ENCODE peak calls at places on chromosomes 3 and 15, in ten cellular contexts. One of them, this sample, is unnamed.

GRCh38 chr3:37149246-37149645 is 25.1 kb downstream of the LRRFIP2 start:
- DNase-seq in CD8-positive, alpha-beta memory T cell: no peak
- DNase-seq in AG04450: no peak
- DNase-seq in kidney: no peak
- DNase-seq in Karpas-422: no peak
- DNase-seq in IMR-90: no peak
- DNase-seq in transverse colon: no peak
- DNase-seq in pancreas: no peak
- DNase-seq in psoas muscle: peak; percentile 63
- DNase-seq in astrocyte: no peak
- DNase-seq in this sample: no peak

GRCh38 chr15:92806763-92807162 is 93.4 kb upstream of the CHD2 start:
- DNase-seq in CD8-positive, alpha-beta memory T cell: no peak
- DNase-seq in AG04450: no peak
- DNase-seq in kidney: no peak
- DNase-seq in Karpas-422: no peak
- DNase-seq in IMR-90: no peak
- DNase-seq in transverse colon: no peak
- DNase-seq in pancreas: no peak
- DNase-seq in psoas muscle: peak; percentile 69
- DNase-seq in astrocyte: no peak
- DNase-seq in this sample: no peak

GRCh38 chr15:31262143-31262530 is 64.5 kb upstream of the KLF13 start:
- DNase-seq in CD8-positive, alpha-beta memory T cell: no peak
- DNase-seq in AG04450: no peak
- DNase-seq in kidney: peak; percentile 55
- DNase-seq in Karpas-422: no peak
- DNase-seq in IMR-90: no peak
- DNase-seq in transverse colon: no peak
- DNase-seq in pancreas: no peak
- DNase-seq in psoas muscle: no peak
- DNase-seq in astrocyte: no peak
- DNase-seq in this sample: no peak

GRCh38 chr15:90540768-90541167 is 11.0 kb downstream of the CRTC3 start:
- DNase-seq in CD8-positive, alpha-beta memory T cell: no peak
- DNase-seq in AG04450: no peak
- DNase-seq in kidney: no peak
- DNase-seq in Karpas-422: no peak
- DNase-seq in IMR-90: no peak
- DNase-seq in transverse colon: no peak
- DNase-seq in pancreas: no peak
- DNase-seq in psoas muscle: no peak
- DNase-seq in astrocyte: no peak
- DNase-seq in this sample: no peak

GRCh38 chr3:14118400-14119165 is 6.1 kb downstream of the CHCHD4 start:
- DNase-seq in CD8-positive, alpha-beta memory T cell: no peak
- DNase-seq in AG04450: no peak
- DNase-seq in kidney: no peak
- DNase-seq in Karpas-422: no peak
- DNase-seq in IMR-90: peak; percentile 62
- DNase-seq in transverse colon: no peak
- DNase-seq in pancreas: peak; percentile 36
- DNase-seq in psoas muscle: no peak
- DNase-seq in astrocyte: no peak
- DNase-seq in this sample: no peak

GRCh38 chr15:62809106-62809967 is 233.2 kb upstream of the TPM1 start:
- DNase-seq in CD8-positive, alpha-beta memory T cell: no peak
- DNase-seq in AG04450: peak; percentile 46
- DNase-seq in kidney: no peak
- DNase-seq in Karpas-422: no peak
- DNase-seq in IMR-90: peak; percentile 88
- DNase-seq in transverse colon: no peak
- DNase-seq in pancreas: no peak
- DNase-seq in psoas muscle: no peak
- DNase-seq in astrocyte: peak; percentile 60
- DNase-seq in this sample: no peak

GRCh38 chr15:89150762-89151305 is 62.6 kb downstream of the ABHD2 start:
- DNase-seq in CD8-positive, alpha-beta memory T cell: no peak
- DNase-seq in AG04450: no peak
- DNase-seq in kidney: no peak
- DNase-seq in Karpas-422: no peak
- DNase-seq in IMR-90: no peak
- DNase-seq in transverse colon: no peak
- DNase-seq in pancreas: peak; percentile 53
- DNase-seq in psoas muscle: no peak
- DNase-seq in astrocyte: no peak
- DNase-seq in this sample: no peak

GRCh38 chr3:12345141-12345561 is 56.3 kb downstream of the PPARG start:
- DNase-seq in CD8-positive, alpha-beta memory T cell: no peak
- DNase-seq in AG04450: no peak
- DNase-seq in kidney: no peak
- DNase-seq in Karpas-422: no peak
- DNase-seq in IMR-90: peak; percentile 62
- DNase-seq in transverse colon: no peak
- DNase-seq in pancreas: no peak
- DNase-seq in psoas muscle: no peak
- DNase-seq in astrocyte: peak; percentile 70
- DNase-seq in this sample: no peak

GRCh38 chr15:101371081-101371480 is 76.0 kb upstream of the SNRPA1 start:
- DNase-seq in CD8-positive, alpha-beta memory T cell: no peak
- DNase-seq in AG04450: no peak
- DNase-seq in kidney: peak; percentile 7
- DNase-seq in Karpas-422: no peak
- DNase-seq in IMR-90: no peak
- DNase-seq in transverse colon: peak; percentile 3
- DNase-seq in pancreas: no peak
- DNase-seq in psoas muscle: peak; percentile 26
- DNase-seq in astrocyte: no peak
- DNase-seq in this sample: no peak

GRCh38 chr15:101370330-101371024 is 75.4 kb upstream of the SNRPA1 start:
- DNase-seq in CD8-positive, alpha-beta memory T cell: no peak
- DNase-seq in AG04450: no peak
- DNase-seq in kidney: no peak
- DNase-seq in Karpas-422: no peak
- DNase-seq in IMR-90: no peak
- DNase-seq in transverse colon: peak; percentile 2
- DNase-seq in pancreas: no peak
- DNase-seq in psoas muscle: peak; percentile 31
- DNase-seq in astrocyte: no peak
- DNase-seq in this sample: no peak

GRCh38 chr15:101372149-101372577 is 77.1 kb upstream of the SNRPA1 start:
- DNase-seq in CD8-positive, alpha-beta memory T cell: no peak
- DNase-seq in AG04450: peak; percentile 10
- DNase-seq in kidney: no peak
- DNase-seq in Karpas-422: no peak
- DNase-seq in IMR-90: peak; percentile 64
- DNase-seq in transverse colon: peak; percentile 7
- DNase-seq in pancreas: no peak
- DNase-seq in psoas muscle: peak; percentile 49
- DNase-seq in astrocyte: no peak
- DNase-seq in this sample: no peak

GRCh38 chr15:101372960-101373525 is 78.0 kb upstream of the SNRPA1 start:
- DNase-seq in CD8-positive, alpha-beta memory T cell: no peak
- DNase-seq in AG04450: no peak
- DNase-seq in kidney: no peak
- DNase-seq in Karpas-422: no peak
- DNase-seq in IMR-90: no peak
- DNase-seq in transverse colon: peak; percentile 8
- DNase-seq in pancreas: no peak
- DNase-seq in psoas muscle: peak; percentile 29
- DNase-seq in astrocyte: no peak
- DNase-seq in this sample: no peak

DNA sequence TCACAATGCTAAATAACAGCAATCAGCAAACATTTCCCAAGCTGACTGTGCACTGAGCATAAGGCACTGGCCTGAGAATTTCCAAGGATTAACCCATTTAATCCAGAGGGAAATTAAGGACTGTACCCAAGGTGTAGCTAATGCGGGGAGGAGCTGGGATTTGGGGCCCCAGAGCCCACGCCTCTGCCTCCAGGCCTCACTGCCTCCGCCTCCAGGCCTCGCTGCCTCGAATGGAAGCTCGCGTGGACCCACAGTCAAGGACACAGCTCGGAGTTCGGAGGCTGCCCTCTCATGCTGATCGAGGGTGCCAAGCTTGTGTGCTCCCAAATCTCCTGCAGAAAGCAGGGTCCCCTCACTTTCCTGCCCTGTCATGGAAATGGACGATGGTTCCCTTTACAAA is 76.5 kb upstream of the SNRPA1 start:
- DNase-seq in CD8-positive, alpha-beta memory T cell: no peak
- DNase-seq in AG04450: no peak
- DNase-seq in kidney: peak; percentile 58
- DNase-seq in Karpas-422: no peak
- DNase-seq in IMR-90: no peak
- DNase-seq in transverse colon: no peak
- DNase-seq in pancreas: no peak
- DNase-seq in psoas muscle: peak; percentile 26
- DNase-seq in astrocyte: no peak
- DNase-seq in this sample: no peak
- H3K9me3 ChIP-seq in CD8-positive, alpha-beta memory T cell: no peaks in the 10 kb centered on the region
- H3K9me3 ChIP-seq in AG04450: no peaks in the 10 kb centered on the region
- H3K9me3 ChIP-seq in kidney: no peaks in the 10 kb centered on the region
- H3K9me3 ChIP-seq in Karpas-422: no peaks in the 10 kb centered on the region
- H3K9me3 ChIP-seq in IMR-90: no peaks in the 10 kb centered on the region
- H3K9me3 ChIP-seq in transverse colon: no peaks in the 10 kb centered on the region
- H3K9me3 ChIP-seq in pancreas: no peaks in the 10 kb centered on the region
- H3K9me3 ChIP-seq in psoas muscle: no peaks in the 10 kb centered on the region
- H3K9me3 ChIP-seq in astrocyte: no peaks in the 10 kb centered on the region
- H3K9me3 ChIP-seq in this sample: no peaks in the 10 kb centered on the region

GRCh38 chr15:86855962-86856361 is 776.3 kb downstream of the AGBL1 start:
- DNase-seq in CD8-positive, alpha-beta memory T cell: no peak
- DNase-seq in AG04450: no peak
- DNase-seq in kidney: no peak
- DNase-seq in Karpas-422: no peak
- DNase-seq in IMR-90: no peak
- DNase-seq in transverse colon: no peak
- DNase-seq in pancreas: no peak
- DNase-seq in psoas muscle: no peak
- DNase-seq in astrocyte: no peak
- DNase-seq in this sample: no peak
- H3K9me3 ChIP-seq in CD8-positive, alpha-beta memory T cell: no peaks in the 10 kb centered on the region
- H3K9me3 ChIP-seq in AG04450: peaks cover 14% of the 10 kb centered on the region
- H3K9me3 ChIP-seq in kidney: no peaks in the 10 kb centered on the region
- H3K9me3 ChIP-seq in Karpas-422: peaks cover 7% of the 10 kb centered on the region
- H3K9me3 ChIP-seq in IMR-90: peaks cover 18% of the 10 kb centered on the region
- H3K9me3 ChIP-seq in transverse colon: no peaks in the 10 kb centered on the region
- H3K9me3 ChIP-seq in pancreas: no peaks in the 10 kb centered on the region
- H3K9me3 ChIP-seq in psoas muscle: no peaks in the 10 kb centered on the region
- H3K9me3 ChIP-seq in astrocyte: no peaks in the 10 kb centered on the region
- H3K9me3 ChIP-seq in this sample: no peaks in the 10 kb centered on the region

GRCh38 chr15:25250011-25250596 is 188.7 kb downstream of the UBE3A start:
- DNase-seq in CD8-positive, alpha-beta memory T cell: no peak
- DNase-seq in AG04450: no peak
- DNase-seq in kidney: peak; percentile 56
- DNase-seq in Karpas-422: no peak
- DNase-seq in IMR-90: no peak
- DNase-seq in transverse colon: peak; percentile 0
- DNase-seq in pancreas: no peak
- DNase-seq in psoas muscle: no peak
- DNase-seq in astrocyte: no peak
- DNase-seq in this sample: no peak
- H3K9me3 ChIP-seq in CD8-positive, alpha-beta memory T cell: no peaks in the 10 kb centered on the region
- H3K9me3 ChIP-seq in AG04450: peaks cover 75% of the 10 kb centered on the region
- H3K9me3 ChIP-seq in kidney: peaks cover 3% of the 10 kb centered on the region
- H3K9me3 ChIP-seq in Karpas-422: peaks cover 30% of the 10 kb centered on the region
- H3K9me3 ChIP-seq in IMR-90: peaks cover 55% of the 10 kb centered on the region
- H3K9me3 ChIP-seq in transverse colon: peaks cover 4% of the 10 kb centered on the region
- H3K9me3 ChIP-seq in pancreas: no peaks in the 10 kb centered on the region
- H3K9me3 ChIP-seq in psoas muscle: peaks cover 5% of the 10 kb centered on the region
- H3K9me3 ChIP-seq in astrocyte: peaks cover 33% of the 10 kb centered on the region
- H3K9me3 ChIP-seq in this sample: no peaks in the 10 kb centered on the region

GRCh38 chr15:79923068-79923514 is 26.3 kb upstream of the MTHFS start:
- DNase-seq in CD8-positive, alpha-beta memory T cell: no peak
- DNase-seq in AG04450: no peak
- DNase-seq in kidney: peak; percentile 89
- DNase-seq in Karpas-422: peak; percentile 85
- DNase-seq in IMR-90: peak; percentile 39
- DNase-seq in transverse colon: peak; percentile 81
- DNase-seq in pancreas: peak; percentile 58
- DNase-seq in psoas muscle: peak; percentile 80
- DNase-seq in astrocyte: peak; percentile 25
- DNase-seq in this sample: peak; percentile 54
- H3K9me3 ChIP-seq in CD8-positive, alpha-beta memory T cell: peaks cover 13% of the 10 kb centered on the region
- H3K9me3 ChIP-seq in AG04450: peaks cover 46% of the 10 kb centered on the region
- H3K9me3 ChIP-seq in kidney: peaks cover 3% of the 10 kb centered on the region
- H3K9me3 ChIP-seq in Karpas-422: peaks cover 29% of the 10 kb centered on the region
- H3K9me3 ChIP-seq in IMR-90: peaks cover 19% of the 10 kb centered on the region
- H3K9me3 ChIP-seq in transverse colon: peaks cover 30% of the 10 kb centered on the region
- H3K9me3 ChIP-seq in pancreas: no peaks in the 10 kb centered on the region
- H3K9me3 ChIP-seq in psoas muscle: peaks cover 34% of the 10 kb centered on the region
- H3K9me3 ChIP-seq in astrocyte: peaks cover 13% of the 10 kb centered on the region
- H3K9me3 ChIP-seq in this sample: no peaks in the 10 kb centered on the region

DNA sequence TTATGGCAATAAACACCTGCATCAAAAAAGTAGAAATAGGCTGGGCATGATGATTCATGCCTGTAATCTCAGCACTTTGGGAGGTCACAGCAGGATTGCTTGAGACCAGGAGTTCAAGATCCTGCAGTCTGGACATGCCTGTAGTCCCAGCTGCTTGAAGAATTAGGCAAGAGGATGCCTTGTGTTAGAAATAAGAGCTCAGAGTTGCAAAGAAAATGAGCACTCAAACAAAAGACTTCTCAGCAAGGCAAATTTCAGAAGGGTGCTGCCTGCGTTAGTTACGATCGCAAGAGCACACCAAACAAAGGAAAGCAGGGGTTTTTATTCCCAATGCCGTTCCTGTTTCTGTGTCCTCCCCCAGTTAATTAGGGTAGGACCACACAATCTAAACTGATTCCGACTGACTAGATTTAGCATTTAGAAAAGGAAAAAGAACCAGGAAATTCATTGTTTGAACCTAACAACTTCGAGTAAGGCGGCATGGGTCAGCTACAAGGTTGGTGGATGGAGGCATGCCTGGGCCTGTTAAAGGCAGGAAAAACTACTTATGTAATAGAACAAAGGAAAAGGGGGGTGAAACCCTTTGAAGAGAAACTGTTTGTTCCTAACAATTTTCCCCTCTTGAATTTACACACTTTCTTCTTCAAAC is 55.5 kb downstream of the DLG1 start:
- DNase-seq in CD8-positive, alpha-beta memory T cell: no peak
- DNase-seq in AG04450: no peak
- DNase-seq in kidney: no peak
- DNase-seq in Karpas-422: no peak
- DNase-seq in IMR-90: no peak
- DNase-seq in transverse colon: no peak
- DNase-seq in pancreas: no peak
- DNase-seq in psoas muscle: no peak
- DNase-seq in astrocyte: no peak
- DNase-seq in this sample: no peak
- H3K9me3 ChIP-seq in CD8-positive, alpha-beta memory T cell: peaks cover 14% of the 10 kb centered on the region
- H3K9me3 ChIP-seq in AG04450: peaks cover 16% of the 10 kb centered on the region
- H3K9me3 ChIP-seq in kidney: peaks cover 6% of the 10 kb centered on the region
- H3K9me3 ChIP-seq in Karpas-422: peaks cover 51% of the 10 kb centered on the region
- H3K9me3 ChIP-seq in IMR-90: peaks cover 20% of the 10 kb centered on the region
- H3K9me3 ChIP-seq in transverse colon: peaks cover 34% of the 10 kb centered on the region
- H3K9me3 ChIP-seq in pancreas: no peaks in the 10 kb centered on the region
- H3K9me3 ChIP-seq in psoas muscle: peaks cover 23% of the 10 kb centered on the region
- H3K9me3 ChIP-seq in astrocyte: peaks cover 13% of the 10 kb centered on the region
- H3K9me3 ChIP-seq in this sample: peaks cover 7% of the 10 kb centered on the region

This sample was measured in T-helper 17 cell.